ENCODE peak calls at places on chromosomes 7 and 10, in nine cellular contexts. R is body of pancreas; K is IMR-90; T is keratinocyte; S is transverse colon; M is CD8-positive, alpha-beta memory T cell; Q is K562; W is fibroblast of lung; D is SJSA1. N is an unnamed sample. For H3K4me1, the result is how much of the 10 kb centered on the place peaks cover.

GRCh38 chr10:111316607-111317006 is 239.8 kb downstream of the ADRA2A start:
- DNase-seq in S (no peak), T (no peak), W (no peak), R (no peak), K (no peak), D (no peak), M (no peak), Q (no peak), N (no peak)

GRCh38 chr10:24208661-24209420 is at the start of gene KIAA1217:
- DNase-seq in M (no peak), T (no peak), Q (no peak), R (peak), W (peak), K (peak), S (peak), D (peak), N (no peak)

GRCh38 chr7:107528461-107528860 is 35.3 kb downstream of the COG5 start:
- DNase-seq in T (no peak), S (no peak), R (no peak), D (peak), M (no peak), Q (no peak), W (peak), K (peak), N (no peak)

GRCh38 chr7:73894851-73895441 is 34.0 kb downstream of the TMEM270 start:
- DNase-seq in W (peak), D (peak), K (peak), T (no peak), R (no peak), S (peak), Q (peak), M (no peak), N (no peak)

GRCh38 chr10:29160110-29160669 is 128.7 kb upstream of the LYZL1 start:
- DNase-seq in D (peak), T (peak), K (peak), M (no peak), R (no peak), Q (no peak), S (no peak), W (peak), N (peak)

GRCh38 chr7:156178214-156178613 is 366.0 kb upstream of the SHH start:
- DNase-seq in S (no peak), Q (no peak), D (no peak), T (no peak), M (no peak), K (no peak), W (no peak), R (no peak), N (no peak)

GRCh38 chr10:46250898-46251856 is 35.6 kb upstream of the ANTXRL start:
- DNase-seq in T (no peak), W (no peak), D (no peak), Q (no peak), R (peak), K (no peak), S (no peak), M (no peak), N (no peak)

GRCh38 chr7:41774966-41775365 is 72.1 kb upstream of the INHBA start:
- DNase-seq in M (no peak), R (no peak), D (no peak), T (no peak), Q (no peak), K (no peak), W (no peak), S (no peak), N (no peak)

GRCh38 chr7:21722371-21722770 is 179.5 kb downstream of the DNAH11 start:
- DNase-seq in D (no peak), K (no peak), M (no peak), R (no peak), S (no peak), Q (peak), T (no peak), W (no peak), N (no peak)

GRCh38 chr10:80460399-80461207 is 6.5 kb downstream of the TSPAN14 start:
- DNase-seq in R (peak), M (no peak), K (peak), D (no peak), Q (no peak), W (peak), S (peak), T (no peak), N (no peak)

GRCh38 chr10:133109736-133110532 is 22.2 kb downstream of the ADGRA1 start:
- DNase-seq in W (no peak), M (no peak), S (no peak), Q (no peak), T (no peak), D (no peak), R (peak), K (no peak), N (no peak)

GRCh38 chr10:35451103-35452016 is 115.1 kb downstream of the CCNY start:
- DNase-seq in S (no peak), R (no peak), W (no peak), M (no peak), K (peak), T (no peak), Q (no peak), D (no peak), N (no peak)

GRCh38 chr10:130046591-130046990 is 64.0 kb downstream of the C10orf143 start:
- DNase-seq in R (no peak), T (no peak), Q (no peak), M (no peak), D (no peak), K (no peak), S (no peak), W (no peak), N (no peak)

GRCh38 chr7:106536079-106536478 is 124.9 kb downstream of the CCDC71L start:
- DNase-seq in R (no peak), T (no peak), Q (no peak), S (no peak), D (no peak), K (no peak), W (no peak), M (no peak), N (no peak)

GRCh38 chr10:93573051-93573909 is 6.8 kb downstream of the FFAR4 start:
- DNase-seq in T (no peak), R (no peak), M (no peak), D (no peak), K (no peak), W (no peak), S (no peak), Q (no peak), N (no peak)

GRCh38 chr7:30771859-30772429 is 727 bp downstream of the MINDY4 start:
- DNase-seq in T (no peak), W (peak), M (peak), R (no peak), D (peak), Q (peak), K (no peak), S (no peak), N (no peak)

GRCh38 chr7:91295571-91295970 is 31.3 kb downstream of the FZD1 start:
- DNase-seq in T (no peak), Q (no peak), W (no peak), D (no peak), S (no peak), R (no peak), M (no peak), K (no peak), N (no peak)

GRCh38 chr7:4612939-4613841 is 68.9 kb upstream of the FOXK1 start:
- DNase-seq in K (peak), M (no peak), S (peak), T (no peak), Q (no peak), R (no peak), W (peak), D (peak), N (no peak)

GRCh38 chr10:6314620-6315205 is 112.0 kb downstream of the PFKFB3 start:
- DNase-seq in D (no peak), T (no peak), W (no peak), K (no peak), R (no peak), S (peak), M (no peak), Q (no peak), N (no peak)

GRCh38 chr7:17990761-17991160 is 36.9 kb downstream of the PRPS1L1 start:
- DNase-seq in K (no peak), Q (no peak), T (no peak), M (no peak), S (no peak), D (no peak), W (no peak), R (no peak), N (no peak)

GRCh38 chr10:80382989-80383388 is 25.4 kb upstream of the PRXL2A start:
- DNase-seq in W (peak), D (peak), Q (no peak), M (peak), K (peak), T (no peak), S (peak), R (peak), N (peak)

GRCh38 chr10:104750306-104750705 is 109.2 kb downstream of the SORCS3 start:
- DNase-seq in T (no peak), K (no peak), M (no peak), Q (no peak), R (no peak), D (no peak), W (no peak), S (no peak), N (no peak)

GRCh38 chr7:139798221-139798620 is 20.4 kb upstream of the HIPK2 start:
- DNase-seq in R (no peak), S (peak), K (no peak), W (no peak), T (no peak), M (no peak), D (no peak), Q (no peak), N (no peak)

GRCh38 chr7:150992051-150992640 is 1.3 kb downstream of the NOS3 start:
- DNase-seq in D (no peak), M (no peak), W (no peak), R (no peak), S (no peak), Q (no peak), T (no peak), K (no peak), N (no peak)

GRCh38 chr7:73966062-73966940 is 61.7 kb upstream of the ELN start:
- DNase-seq in D (no peak), T (no peak), Q (no peak), R (peak), S (no peak), W (no peak), M (no peak), K (no peak), N (no peak)

GRCh38 chr10:62794306-62794705 is 10.2 kb upstream of the ADO start:
- DNase-seq in K (no peak), M (no peak), S (no peak), D (no peak), R (no peak), Q (no peak), T (no peak), W (peak), N (no peak)

GRCh38 chr7:94567396-94567795 is 57.8 kb downstream of the CASD1 start:
- DNase-seq in D (no peak), M (no peak), Q (no peak), W (peak), S (no peak), R (no peak), T (no peak), K (no peak), N (no peak)

GRCh38 chr7:94577357-94577756 is 67.7 kb downstream of the CASD1 start:
- DNase-seq in T (no peak), K (no peak), D (no peak), W (no peak), S (no peak), M (no peak), Q (no peak), R (no peak), N (no peak)

GRCh38 chr7:94576316-94576715 is 66.7 kb downstream of the CASD1 start:
- DNase-seq in S (no peak), R (no peak), W (no peak), K (no peak), Q (no peak), D (no peak), T (no peak), M (no peak), N (no peak)

GRCh38 chr7:94575646-94576045 is 66.0 kb downstream of the CASD1 start:
- DNase-seq in R (no peak), W (no peak), Q (no peak), M (no peak), T (no peak), S (no peak), K (no peak), D (no peak), N (no peak)

DNA sequence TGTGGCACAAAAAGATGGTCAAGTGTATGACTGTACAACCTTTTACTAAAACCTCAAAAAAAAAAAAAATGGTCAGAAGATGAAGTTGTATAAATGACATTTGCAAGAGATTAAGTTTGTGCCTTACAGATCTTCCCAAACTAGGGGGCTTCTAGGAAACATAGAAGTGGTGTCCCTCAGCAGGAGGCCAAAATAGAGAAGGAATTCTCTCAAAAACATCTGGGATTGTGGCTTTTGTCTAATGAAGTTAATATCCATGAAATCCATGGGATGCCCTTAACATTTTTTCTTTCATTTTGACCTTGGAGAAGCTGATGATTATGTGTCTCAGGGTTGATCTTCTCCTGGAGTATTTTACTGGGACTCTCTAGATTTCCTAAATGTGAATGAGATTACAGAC is 62.2 kb downstream of the CASD1 start:
- DNase-seq in S (no peak), Q (no peak), R (no peak), T (no peak), M (no peak), D (no peak), W (no peak), K (no peak), N (no peak)
- H3K27ac ChIP-seq in S (no peak), Q (no peak), R (no peak), T (no peak), M (no peak), D (no peak), W (no peak), K (no peak), N (no peak)

GRCh38 chr7:158497627-158498026 is 90.0 kb downstream of the PTPRN2 start:
- DNase-seq in W (no peak), D (no peak), T (no peak), S (no peak), M (no peak), K (no peak), R (no peak), Q (no peak), N (no peak)
- H3K4me1 ChIP-seq in W (under half), D (half or more), T (under half), S (under half), M (under half), K (under half), R (under half), Q (under half), N (under half)

DNA sequence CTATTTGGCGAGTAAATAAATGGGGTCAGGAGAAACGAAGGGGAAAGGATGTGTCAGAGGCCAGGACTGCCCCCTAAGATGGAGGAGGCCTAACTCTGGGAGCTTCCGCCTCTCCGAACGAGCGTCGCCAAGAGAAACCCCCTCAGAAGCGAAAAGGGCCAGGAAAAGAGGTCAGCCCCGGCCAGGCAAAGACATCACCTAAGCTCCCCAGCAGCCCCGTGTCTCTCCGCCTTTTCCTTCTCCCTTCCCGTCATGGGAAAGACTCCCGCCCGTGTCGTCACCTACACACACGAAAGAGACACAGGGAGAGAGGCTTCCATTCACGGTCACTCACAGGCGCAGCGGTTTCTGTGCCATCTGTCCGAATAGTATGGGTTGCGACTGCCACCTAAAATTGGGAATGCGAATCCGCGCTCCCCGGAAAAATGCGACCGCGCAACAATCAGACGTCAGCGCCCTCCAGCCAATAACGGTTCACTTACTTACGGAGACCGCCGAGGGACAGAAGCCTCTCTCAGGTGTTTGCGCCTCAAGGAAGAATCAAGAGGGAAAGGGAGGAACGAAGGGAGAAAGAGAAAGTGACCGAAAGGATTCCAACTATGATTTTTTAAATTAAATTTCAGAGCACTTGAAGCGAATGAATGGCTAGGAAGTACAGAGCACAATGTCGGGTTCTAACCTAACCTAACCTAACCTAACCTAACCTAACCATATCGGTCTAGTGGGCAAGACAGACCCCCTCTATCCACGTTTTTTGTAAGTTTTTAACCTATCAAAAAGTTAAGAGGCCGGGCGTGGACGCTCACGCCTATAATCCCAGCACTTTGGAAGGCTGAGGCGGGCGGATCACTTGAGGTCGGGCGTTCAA is at the start of gene CWF19L1:
- DNase-seq in S (peak), T (no peak), K (peak), M (peak), Q (peak), R (peak), D (peak), W (peak), N (peak)
- H3K27ac ChIP-seq in S (peak), T (peak), K (peak), M (peak), Q (peak), R (peak), D (peak), W (peak), N (no peak)

DNA sequence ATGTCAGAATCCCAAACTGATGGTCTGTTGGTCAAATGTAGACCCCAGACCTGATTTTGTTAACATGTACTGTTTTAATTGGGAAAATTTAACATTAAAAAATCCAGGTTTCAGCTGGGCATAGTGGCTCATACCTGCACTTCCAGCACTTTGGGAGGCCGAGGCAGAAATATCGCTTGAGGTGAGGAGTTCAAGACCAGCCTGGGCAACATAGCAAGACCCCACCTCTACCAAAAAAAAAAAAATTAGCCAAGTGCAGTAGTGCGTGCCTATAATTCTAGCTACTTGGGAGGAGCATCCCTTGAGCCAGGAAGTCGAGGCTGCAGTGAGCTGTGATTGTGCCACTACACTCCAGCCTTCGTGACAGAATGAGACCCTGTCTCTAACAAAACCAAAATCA is 15.9 kb upstream of the CAMK2G start:
- DNase-seq in R (no peak), K (no peak), T (no peak), M (no peak), W (no peak), Q (no peak), S (no peak), D (no peak), N (no peak)
- H3K4me1 ChIP-seq in R (under half), K (under half), T (half or more), M (under half), W (under half), Q (under half), S (under half), D (half or more), N (under half)

GRCh38 chr10:97550336-97551149 is 22.0 kb upstream of the ANKRD2 start:
- DNase-seq in K (no peak), R (no peak), S (no peak), T (no peak), W (no peak), D (no peak), M (no peak), Q (no peak), N (no peak)
- H3K27ac ChIP-seq in K (peak), R (peak), S (no peak), T (peak), W (no peak), D (no peak), M (no peak), Q (no peak), N (no peak)

GRCh38 chr7:102407910-102408309 is 11.7 kb downstream of the PRKRIP1 start:
- DNase-seq in W (no peak), D (no peak), M (no peak), Q (no peak), T (no peak), R (no peak), S (no peak), K (no peak), N (no peak)

GRCh38 chr7:102412548-102412947 is 16.4 kb downstream of the PRKRIP1 start:
- DNase-seq in K (peak), D (peak), R (no peak), T (no peak), Q (peak), M (peak), W (peak), S (peak), N (no peak)

GRCh38 chr7:102410918-102411317 is 14.8 kb downstream of the PRKRIP1 start:
- DNase-seq in M (no peak), R (no peak), S (no peak), Q (no peak), K (no peak), T (no peak), D (no peak), W (no peak), N (no peak)

GRCh38 chr7:102409340-102409739 is 13.2 kb downstream of the PRKRIP1 start:
- DNase-seq in K (no peak), Q (no peak), D (no peak), S (no peak), W (no peak), M (no peak), T (no peak), R (no peak), N (no peak)

GRCh38 chr7:102410123-102410522 is 14.0 kb downstream of the PRKRIP1 start:
- DNase-seq in M (no peak), D (no peak), T (no peak), R (no peak), Q (no peak), W (no peak), S (no peak), K (no peak), N (no peak)
- H3K4me1 ChIP-seq in M (under half), D (under half), T (under half), R (under half), Q (under half), W (under half), S (under half), K (under half), N (under half)

GRCh38 chr10:70477661-70478162 is 855 bp upstream of the PALD1 start:
- DNase-seq in D (no peak), T (peak), S (peak), M (peak), Q (peak), W (peak), K (peak), R (no peak), N (no peak)
- H3K27ac ChIP-seq in D (no peak), T (no peak), S (peak), M (no peak), Q (no peak), W (no peak), K (no peak), R (peak), N (no peak)

DNA sequence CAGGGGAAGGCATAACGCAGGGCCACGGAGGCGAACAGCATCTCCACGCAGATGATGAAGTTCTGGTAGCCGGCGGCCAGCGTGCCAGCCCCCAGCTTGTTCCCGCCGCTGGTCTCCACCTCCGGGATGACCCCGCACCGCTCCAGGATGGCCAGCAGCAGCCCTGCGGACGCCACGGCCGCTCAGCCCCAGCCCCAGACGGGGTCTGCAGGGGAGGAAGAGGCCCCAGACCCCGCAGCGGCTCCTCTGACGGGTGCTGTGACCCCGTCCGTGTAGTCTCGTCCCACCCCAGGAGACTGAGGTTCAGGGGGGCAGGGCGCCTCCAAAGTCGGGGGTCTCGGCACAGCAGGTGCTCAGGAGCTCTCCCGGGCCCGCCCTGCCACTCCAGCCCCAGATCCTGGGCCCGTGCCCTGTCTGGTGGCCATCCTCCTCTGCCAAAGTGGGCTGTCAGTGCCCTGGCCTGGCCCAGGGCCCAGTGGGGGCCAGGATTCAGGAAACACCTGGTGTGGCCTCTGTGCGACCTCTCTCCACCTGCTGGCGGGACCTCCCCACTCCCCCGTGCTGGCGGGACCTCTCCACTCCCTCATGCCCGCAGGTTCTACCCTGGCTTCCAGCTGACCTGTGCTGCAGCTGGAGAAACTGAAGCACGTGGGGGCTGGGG is 8.1 kb downstream of the TMEM184A start:
- DNase-seq in M (no peak), K (no peak), T (no peak), S (no peak), Q (no peak), D (no peak), R (no peak), W (no peak), N (no peak)
- H3K4me1 ChIP-seq in M (under half), K (under half), T (under half), S (under half), Q (under half), D (under half), R (under half), W (under half), N (under half)